ENCODE peak calls at places on chromosomes 4 and X, in six cellular contexts. Q, F, A, X, M and I are unnamed samples.

GRCh38 chrX:15854080-15854655 is 445 bp downstream of the AP1S2 start:
- DNase-seq in Q (peak; percentile 78), F (no peak), A (peak; percentile 3), X (no peak), M (peak; percentile 39), I (no peak)

GRCh38 chr4:91840359-91840758 is 463.4 kb upstream of the GRID2 start:
- DNase-seq in Q (no peak), F (no peak), A (no peak), X (no peak), M (no peak), I (no peak)

GRCh38 chr4:119189638-119190037 is 22.9 kb upstream of the USP53 start:
- DNase-seq in Q (no peak), F (no peak), A (peak; percentile 63), X (peak; percentile 43), M (no peak), I (no peak)

GRCh38 chrX:12494400-12495138 is 296.6 kb upstream of the PRPS2 start:
- DNase-seq in Q (no peak), F (no peak), A (no peak), X (no peak), M (no peak), I (no peak)

GRCh38 chr4:6909970-6910339 is 329 bp downstream of the TBC1D14 start:
- DNase-seq in Q (no peak), F (no peak), A (no peak), X (no peak), M (no peak), I (no peak)

GRCh38 chr4:56745082-56745481 is 64.0 kb upstream of the HOPX start:
- DNase-seq in Q (no peak), F (no peak), A (no peak), X (no peak), M (no peak), I (no peak)

GRCh38 chrX:74061879-74062278 is 242.1 kb upstream of the ZCCHC13 start:
- DNase-seq in Q (no peak), F (no peak), A (no peak), X (no peak), M (no peak), I (no peak)

GRCh38 chr4:176885224-176885623 is 92.5 kb upstream of the VEGFC start:
- DNase-seq in Q (no peak), F (no peak), A (peak; percentile 50), X (no peak), M (no peak), I (no peak)

GRCh38 chr4:125994024-125994423 is 679.3 kb downstream of the FAT4 start:
- DNase-seq in Q (no peak), F (no peak), A (no peak), X (peak; percentile 1), M (no peak), I (no peak)

GRCh38 chr4:181792641-181793612 is 450.3 kb upstream of the TENM3 start:
- DNase-seq in Q (no peak), F (no peak), A (no peak), X (no peak), M (no peak), I (no peak)

GRCh38 chr4:24103434-24104168 is 213.8 kb upstream of the PPARGC1A start:
- DNase-seq in Q (no peak), F (no peak), A (peak; percentile 79), X (peak; percentile 39), M (no peak), I (no peak)

GRCh38 chr4:135185256-135185655 is 983.7 kb upstream of the PABPC4L start:
- DNase-seq in Q (no peak), F (no peak), A (no peak), X (no peak), M (no peak), I (no peak)

GRCh38 chr4:93466440-93466839 is 362.1 kb upstream of the ATOH1 start:
- DNase-seq in Q (no peak), F (no peak), A (no peak), X (no peak), M (no peak), I (no peak)

GRCh38 chrX:47218920-47219815 is 687 bp downstream of the CDK16 start:
- DNase-seq in Q (peak; percentile 79), F (no peak), A (no peak), X (no peak), M (peak; percentile 36), I (no peak)

GRCh38 chr4:6957148-6957520 is 47.5 kb downstream of the TBC1D14 start:
- DNase-seq in Q (no peak), F (peak; percentile 24), A (no peak), X (no peak), M (no peak), I (no peak)

GRCh38 chr4:148026022-148026421 is 294.1 kb downstream of the ARHGAP10 start:
- DNase-seq in Q (no peak), F (peak; percentile 41), A (peak; percentile 97), X (peak; percentile 77), M (no peak), I (peak; percentile 88)

GRCh38 chr4:115219862-115220261 is 106.4 kb upstream of the NDST4 start:
- DNase-seq in Q (no peak), F (no peak), A (no peak), X (no peak), M (no peak), I (no peak)

GRCh38 chr4:102263024-102263787 is 82.1 kb downstream of the SLC39A8 start:
- DNase-seq in Q (no peak), F (no peak), A (peak; percentile 53), X (peak; percentile 10), M (no peak), I (no peak)

GRCh38 chr4:137905930-137906329 is 336.2 kb downstream of the SLC7A11 start:
- DNase-seq in Q (no peak), F (no peak), A (peak; percentile 5), X (no peak), M (no peak), I (no peak)

GRCh38 chrX:989959-990510 is 222.4 kb downstream of the CRLF2 start:
- DNase-seq in Q (peak; percentile 87), F (no peak), A (peak; percentile 94), X (peak; percentile 89), M (no peak), I (peak; percentile 23)

GRCh38 chr4:1813915-1814314 is 20.8 kb downstream of the FGFR3 start:
- DNase-seq in Q (no peak), F (no peak), A (peak; percentile 15), X (no peak), M (no peak), I (no peak)
- TF ChIP-seq CTCF in Q (no peak), F (no peak), A (no peak), X (no peak), M (no peak), I (peak; percentile 13)

GRCh38 chrX:45769919-45770582 is 569.4 kb upstream of the DIPK2B start:
- DNase-seq in Q (peak; percentile 83), F (peak; percentile 71), A (peak; percentile 85), X (peak; percentile 68), M (peak; percentile 70), I (no peak)

GRCh38 chrX:45771114-45771513 is 570.4 kb upstream of the DIPK2B start:
- DNase-seq in Q (no peak), F (peak; percentile 75), A (peak; percentile 97), X (peak; percentile 91), M (peak; percentile 25), I (peak; percentile 75)

GRCh38 chrX:45768666-45769065 is 568.0 kb upstream of the DIPK2B start:
- DNase-seq in Q (no peak), F (no peak), A (no peak), X (no peak), M (no peak), I (no peak)

GRCh38 chrX:45774961-45775360 is 574.3 kb upstream of the DIPK2B start:
- DNase-seq in Q (no peak), F (no peak), A (peak; percentile 95), X (peak; percentile 81), M (peak; percentile 46), I (no peak)

DNA sequence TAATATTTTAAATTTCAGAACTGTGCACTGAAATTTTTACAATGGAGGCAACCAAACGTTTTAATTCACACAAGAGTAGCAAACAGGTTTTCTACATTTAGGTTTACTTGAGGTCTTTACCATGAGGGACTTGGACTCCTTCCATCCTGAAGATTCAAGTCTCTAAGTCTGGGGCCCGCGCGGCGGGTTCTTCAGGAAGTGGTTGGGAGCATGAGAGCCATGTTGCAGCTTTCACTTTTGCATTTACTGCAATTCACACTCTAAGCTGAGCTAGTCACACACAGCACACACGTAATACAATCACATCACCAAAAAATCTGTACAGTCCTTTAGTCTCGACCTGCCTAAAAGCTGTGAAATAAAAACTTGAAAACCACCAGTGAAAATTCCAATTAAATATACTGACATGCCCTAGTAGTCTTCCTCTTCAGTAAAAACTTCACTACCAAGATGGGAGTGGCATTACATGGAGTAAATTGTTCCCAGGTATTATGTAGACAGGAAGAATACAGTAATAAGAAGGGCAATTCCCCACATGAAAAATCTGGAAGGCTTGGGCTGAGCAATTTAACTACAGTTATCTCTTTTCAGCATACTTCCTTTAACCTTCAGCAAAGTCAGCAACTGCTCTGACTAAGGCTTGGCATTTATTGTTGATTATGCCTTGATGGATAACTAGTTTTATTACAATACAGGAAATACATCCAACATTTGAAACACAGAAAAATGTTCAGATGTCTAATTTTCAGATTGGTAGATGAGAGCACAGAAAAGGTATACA is 571.1 kb upstream of the DIPK2B start:
- DNase-seq in Q (no peak), F (peak; percentile 36), A (peak; percentile 78), X (peak; percentile 57), M (peak; percentile 28), I (no peak)
- H3K4me3 ChIP-seq in Q (peak overlapping the region; percentile 49), F (peak overlapping the region; percentile 62), A (peak overlapping the region; percentile 24), X (peak overlapping the region; percentile 63), M (peak overlapping the region; percentile 53), I (peak overlapping the region; percentile 65)

GRCh38 chr4:40923326-40924095 is 173.8 kb downstream of the NSUN7 start:
- DNase-seq in Q (no peak), F (no peak), A (no peak), X (no peak), M (peak; percentile 57), I (no peak)

GRCh38 chr4:40924096-40924792 is 174.5 kb downstream of the NSUN7 start:
- DNase-seq in Q (peak; percentile 77), F (no peak), A (peak; percentile 60), X (peak; percentile 48), M (peak; percentile 51), I (no peak)

GRCh38 chr4:40927108-40927507 is 177.4 kb downstream of the NSUN7 start:
- DNase-seq in Q (no peak), F (no peak), A (no peak), X (no peak), M (no peak), I (no peak)

DNA sequence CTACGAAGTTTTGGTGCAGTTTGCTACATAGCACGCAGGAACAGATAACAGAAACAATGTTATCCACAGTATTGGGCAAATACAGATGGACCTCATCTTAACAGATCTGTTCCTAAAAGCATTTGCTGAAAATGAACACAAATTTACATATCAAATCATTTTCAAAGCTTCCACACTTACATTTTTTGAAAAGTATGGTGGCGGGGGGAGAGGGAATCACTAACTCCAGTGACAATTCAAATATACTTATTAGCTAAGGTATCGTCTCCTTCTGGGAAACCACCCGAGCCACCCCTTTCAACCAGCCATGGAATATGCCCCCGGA is 175.0 kb downstream of the NSUN7 start:
- DNase-seq in Q (no peak), F (no peak), A (no peak), X (no peak), M (no peak), I (no peak)
- TF ChIP-seq CTCF in Q (no peak), F (no peak), A (no peak), X (no peak), M (no peak), I (no peak)

DNA sequence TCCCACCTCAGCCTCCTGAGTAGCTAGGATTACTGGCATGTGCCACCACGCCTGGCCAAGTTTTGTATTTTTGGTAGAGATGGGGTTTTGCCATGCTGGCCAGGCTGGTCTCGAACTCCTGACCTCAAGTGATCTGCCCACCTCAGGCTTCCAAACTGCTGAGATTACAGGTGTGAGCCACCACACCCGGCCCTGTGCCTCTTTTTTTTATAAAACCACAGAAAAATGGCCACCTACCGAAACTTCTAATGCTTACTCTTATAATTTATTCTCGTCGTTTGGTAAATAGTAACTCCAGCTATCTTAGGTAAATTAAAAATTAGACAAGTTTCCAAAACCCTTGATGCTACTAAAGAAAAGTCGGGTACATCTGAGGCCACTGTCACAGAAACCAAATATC is 54.4 kb downstream of the IRF2 start:
- DNase-seq in Q (no peak), F (no peak), A (no peak), X (no peak), M (no peak), I (no peak)
- H3K4me3 ChIP-seq in Q (no peak overlapping the region), F (no peak overlapping the region), A (no peak overlapping the region), X (no peak overlapping the region), M (no peak overlapping the region), I (no peak overlapping the region)